ENCODE peak calls at places on chromosomes 6 and 20, in six cellular contexts. W is activated effector memory CD4-positive, alpha-beta T cell treated with Interleukin-2 at 50 U/mL for 16 hours; K is endothelial cell; V is KG1; C is stimulated activated CD4-positive, alpha-beta T cell treated with anti-CD3 and anti-CD28 coated beads, TNF-alpha, amount 100 ng/mL, for 24 hours; X is neural crest cell. P is an unnamed sample.

GRCh38 chr6:42452171-42453026 is 673 bp upstream of the TRERF1 start:
- DNase-seq in C (peak; percentile 31), K (peak; percentile 67), V (peak; percentile 69), W (peak; percentile 53), X (peak; percentile 65), P (peak; percentile 63)

GRCh38 chr6:34055223-34055933 is 90.5 kb downstream of the GRM4 start:
- DNase-seq in K (peak; percentile 79), W (peak; percentile 39), X (peak; percentile 80), C (peak; percentile 22), V (peak; percentile 45), P (peak; percentile 70)

GRCh38 chr6:30842754-30843610 is 41.3 kb upstream of the DDR1 start:
- DNase-seq in V (no peak), W (no peak), C (no peak), K (no peak), X (no peak), P (no peak)

GRCh38 chr6:4355241-4355640 is 219.9 kb upstream of the ECI2 start:
- DNase-seq in V (no peak), C (no peak), K (no peak), X (no peak), W (no peak), P (no peak)

GRCh38 chr20:44959082-44959895 is 908 bp downstream of the TOMM34 start:
- DNase-seq in K (no peak), C (no peak), W (no peak), X (no peak), V (no peak), P (no peak)

GRCh38 chr6:26607434-26608230 is 10.9 kb downstream of the ABT1 start:
- DNase-seq in C (peak; percentile 28), W (peak; percentile 29), X (peak; percentile 46), K (peak; percentile 51), V (peak; percentile 57), P (peak; percentile 38)

GRCh38 chr20:50550531-50550930 is 40.3 kb downstream of the PTPN1 start:
- DNase-seq in V (no peak), W (no peak), K (no peak), X (no peak), C (no peak), P (no peak)

GRCh38 chr6:35757461-35758123 is 18.8 kb upstream of the CLPSL2 start:
- DNase-seq in X (peak; percentile 33), K (peak; percentile 33), C (no peak), W (no peak), V (no peak), P (no peak)

GRCh38 chr20:63487781-63488241 is 11.1 kb downstream of the EEF1A2 start:
- DNase-seq in X (no peak), K (no peak), C (no peak), W (no peak), V (no peak), P (no peak)

GRCh38 chr6:138593100-138593877 is 94.0 kb upstream of the NHSL1 start:
- DNase-seq in W (no peak), K (peak; percentile 23), X (no peak), V (no peak), C (peak; percentile 3), P (peak; percentile 49)

GRCh38 chr6:145087034-145087433 is 648.3 kb downstream of the EPM2A start:
- DNase-seq in K (no peak), X (no peak), C (no peak), V (no peak), W (no peak), P (no peak)

GRCh38 chr6:7138921-7139358 is 31.2 kb downstream of the RREB1 start:
- DNase-seq in K (peak; percentile 14), C (no peak), W (no peak), V (no peak), X (no peak), P (no peak)

GRCh38 chr6:39681566-39682250 is 43.5 kb downstream of the KIF6 start:
- DNase-seq in C (no peak), K (no peak), W (no peak), V (no peak), X (no peak), P (no peak)